ENCODE peak calls at places on chromosome 14, in nine cellular contexts. M, W, H, T, K, E, Z, O and L are unnamed samples.

GRCh38 chr14:91103116-91103515 is 10.8 kb upstream of the DGLUCY start:
- DNase-seq in M (no peak), W (no peak), H (no peak), T (no peak), K (no peak), E (no peak), Z (no peak), O (no peak), L (no peak)

GRCh38 chr14:51185754-51186153 is 54.3 kb upstream of the TMX1 start:
- DNase-seq in M (no peak), W (no peak), H (no peak), T (no peak), K (no peak), E (no peak), Z (no peak), O (no peak), L (no peak)

GRCh38 chr14:92724516-92725340 is 23.7 kb downstream of the LGMN start:
- DNase-seq in M (no peak), W (peak), H (no peak), T (no peak), K (no peak), E (no peak), Z (no peak), O (peak), L (no peak)

GRCh38 chr14:34649344-34649743 is 19.4 kb upstream of the SNX6 start:
- DNase-seq in M (no peak), W (no peak), H (no peak), T (peak), K (no peak), E (no peak), Z (no peak), O (no peak), L (no peak)

GRCh38 chr14:104984056-104984894 is 1.3 kb upstream of the CLBA1 start:
- DNase-seq in M (no peak), W (no peak), H (peak), T (no peak), K (no peak), E (no peak), Z (no peak), O (no peak), L (no peak)

GRCh38 chr14:103149351-103149750 is 26.1 kb downstream of the TNFAIP2 start:
- DNase-seq in M (no peak), W (no peak), H (no peak), T (no peak), K (no peak), E (no peak), Z (no peak), O (no peak), L (no peak)

GRCh38 chr14:101761881-101762529 is 496 bp downstream of the PPP2R5C start:
- DNase-seq in M (peak), W (no peak), H (peak), T (peak), K (peak), E (no peak), Z (no peak), O (peak), L (peak)

GRCh38 chr14:95300002-95300696 is 19.6 kb downstream of the CLMN start:
- DNase-seq in M (no peak), W (no peak), H (no peak), T (no peak), K (no peak), E (no peak), Z (no peak), O (no peak), L (no peak)

GRCh38 chr14:22565391-22565945 is 23.6 kb downstream of the DAD1 start:
- DNase-seq in M (no peak), W (no peak), H (no peak), T (no peak), K (no peak), E (no peak), Z (no peak), O (no peak), L (no peak)

GRCh38 chr14:46344327-46344937 is 307.1 kb downstream of the RPL10L start:
- DNase-seq in M (peak), W (no peak), H (no peak), T (no peak), K (no peak), E (no peak), Z (no peak), O (peak), L (peak)

GRCh38 chr14:68856572-68856971 is 63.7 kb upstream of the ZFP36L1 start:
- DNase-seq in M (no peak), W (no peak), H (no peak), T (no peak), K (no peak), E (no peak), Z (no peak), O (no peak), L (no peak)

GRCh38 chr14:64296561-64296960 is 2.4 kb upstream of the ESR2 start:
- DNase-seq in M (no peak), W (no peak), H (no peak), T (no peak), K (no peak), E (no peak), Z (no peak), O (no peak), L (no peak)

GRCh38 chr14:95452890-95453712 is 63.3 kb downstream of the SYNE3 start:
- DNase-seq in M (no peak), W (no peak), H (no peak), T (no peak), K (no peak), E (no peak), Z (no peak), O (no peak), L (no peak)

GRCh38 chr14:47195582-47195981 is 479.8 kb downstream of the MDGA2 start:
- DNase-seq in M (no peak), W (no peak), H (no peak), T (no peak), K (no peak), E (no peak), Z (no peak), O (no peak), L (no peak)

GRCh38 chr14:100525615-100526014 is 61.6 kb downstream of the BEGAIN start:
- DNase-seq in M (no peak), W (no peak), H (no peak), T (no peak), K (no peak), E (no peak), Z (no peak), O (no peak), L (no peak)

GRCh38 chr14:100887728-100888335 is 15.7 kb downstream of the RTL1 start:
- DNase-seq in M (no peak), W (no peak), H (no peak), T (no peak), K (no peak), E (no peak), Z (no peak), O (no peak), L (no peak)

GRCh38 chr14:105060751-105061427 is 4.3 kb downstream of the GPR132 start:
- DNase-seq in M (no peak), W (no peak), H (peak), T (no peak), K (no peak), E (no peak), Z (no peak), O (no peak), L (peak)

GRCh38 chr14:105448706-105449111 is 25.9 kb upstream of the CRIP2 start:
- DNase-seq in M (peak), W (no peak), H (peak), T (peak), K (peak), E (peak), Z (peak), O (peak), L (peak)

GRCh38 chr14:100297320-100298300 is 8.6 kb downstream of the SLC25A29 start:
- DNase-seq in M (no peak), W (no peak), H (peak), T (peak), K (no peak), E (peak), Z (peak), O (peak), L (peak)

GRCh38 chr14:95527392-95528002 is 7.4 kb upstream of the GLRX5 start:
- DNase-seq in M (peak), W (no peak), H (no peak), T (peak), K (peak), E (peak), Z (no peak), O (no peak), L (no peak)

GRCh38 chr14:88914956-88915355 is 90.5 kb downstream of the TTC8 start:
- DNase-seq in M (no peak), W (no peak), H (no peak), T (no peak), K (no peak), E (no peak), Z (no peak), O (no peak), L (no peak)

GRCh38 chr14:93997082-93997481 is at the start of gene CCDC197:
- DNase-seq in M (no peak), W (no peak), H (no peak), T (no peak), K (no peak), E (no peak), Z (no peak), O (no peak), L (no peak)